ENCODE peak calls at places on chromosomes 7 and 10, in six cellular contexts. One of them, this sample, is unnamed.

GRCh38 chr10:62860946-62861345 is 44.8 kb upstream of the EGR2 start:
- ATAC-seq in upper lobe of right lung: peak
- ATAC-seq in right lobe of liver: no peak
- ATAC-seq in central memory CD8-positive, alpha-beta T cell: no peak
- ATAC-seq in A549: no peak
- ATAC-seq in right cardiac atrium: no peak
- ATAC-seq in this sample: no peak

GRCh38 chr10:114266521-114266920 is 27.5 kb downstream of the VWA2 start:
- ATAC-seq in central memory CD8-positive, alpha-beta T cell: no peak
- ATAC-seq in right cardiac atrium: peak
- ATAC-seq in right lobe of liver: peak
- ATAC-seq in A549: peak
- ATAC-seq in upper lobe of right lung: peak
- ATAC-seq in this sample: no peak

GRCh38 chr7:5183155-5183554 is 6.9 kb upstream of the WIPI2 start:
- ATAC-seq in right lobe of liver: no peak
- ATAC-seq in A549: no peak
- ATAC-seq in upper lobe of right lung: no peak
- ATAC-seq in central memory CD8-positive, alpha-beta T cell: no peak
- ATAC-seq in right cardiac atrium: no peak
- ATAC-seq in this sample: no peak

GRCh38 chr7:157811946-157812345 is 475.1 kb downstream of the DNAJB6 start:
- ATAC-seq in right cardiac atrium: no peak
- ATAC-seq in A549: no peak
- ATAC-seq in central memory CD8-positive, alpha-beta T cell: no peak
- ATAC-seq in right lobe of liver: no peak
- ATAC-seq in upper lobe of right lung: no peak
- ATAC-seq in this sample: no peak

GRCh38 chr7:92634924-92635519 is 44.8 kb upstream of the FAM133B start:
- ATAC-seq in A549: peak
- ATAC-seq in central memory CD8-positive, alpha-beta T cell: no peak
- ATAC-seq in upper lobe of right lung: peak
- ATAC-seq in right lobe of liver: peak
- ATAC-seq in right cardiac atrium: no peak
- ATAC-seq in this sample: peak

GRCh38 chr10:91088300-91089140 is 131.9 kb upstream of the PCGF5 start:
- ATAC-seq in right cardiac atrium: peak
- ATAC-seq in A549: peak
- ATAC-seq in central memory CD8-positive, alpha-beta T cell: no peak
- ATAC-seq in upper lobe of right lung: peak
- ATAC-seq in right lobe of liver: peak
- ATAC-seq in this sample: peak

GRCh38 chr7:43058271-43059066 is 54.0 kb upstream of the HECW1 start:
- ATAC-seq in central memory CD8-positive, alpha-beta T cell: no peak
- ATAC-seq in right cardiac atrium: no peak
- ATAC-seq in A549: no peak
- ATAC-seq in upper lobe of right lung: no peak
- ATAC-seq in right lobe of liver: no peak
- ATAC-seq in this sample: no peak

GRCh38 chr10:5620966-5621365 is 45.4 kb downstream of the ASB13 start:
- ATAC-seq in right cardiac atrium: no peak
- ATAC-seq in central memory CD8-positive, alpha-beta T cell: no peak
- ATAC-seq in upper lobe of right lung: no peak
- ATAC-seq in A549: no peak
- ATAC-seq in right lobe of liver: no peak
- ATAC-seq in this sample: no peak

GRCh38 chr7:17069146-17069545 is 187.4 kb upstream of the AGR3 start:
- ATAC-seq in central memory CD8-positive, alpha-beta T cell: no peak
- ATAC-seq in A549: no peak
- ATAC-seq in right lobe of liver: no peak
- ATAC-seq in right cardiac atrium: no peak
- ATAC-seq in upper lobe of right lung: peak
- ATAC-seq in this sample: peak

GRCh38 chr10:102540023-102540422 is 36.3 kb downstream of the SUFU start:
- ATAC-seq in A549: peak
- ATAC-seq in right lobe of liver: peak
- ATAC-seq in central memory CD8-positive, alpha-beta T cell: no peak
- ATAC-seq in right cardiac atrium: peak
- ATAC-seq in upper lobe of right lung: peak
- ATAC-seq in this sample: peak

GRCh38 chr7:27277628-27278027 is 35.0 kb downstream of the EVX1 start:
- ATAC-seq in upper lobe of right lung: no peak
- ATAC-seq in central memory CD8-positive, alpha-beta T cell: no peak
- ATAC-seq in right lobe of liver: peak
- ATAC-seq in A549: peak
- ATAC-seq in right cardiac atrium: peak
- ATAC-seq in this sample: no peak

GRCh38 chr7:69283421-69283820 is 314.9 kb upstream of the AUTS2 start:
- ATAC-seq in right lobe of liver: no peak
- ATAC-seq in central memory CD8-positive, alpha-beta T cell: no peak
- ATAC-seq in A549: no peak
- ATAC-seq in upper lobe of right lung: no peak
- ATAC-seq in right cardiac atrium: peak
- ATAC-seq in this sample: no peak

GRCh38 chr10:74704629-74705360 is 121.6 kb upstream of the KAT6B start:
- ATAC-seq in A549: no peak
- ATAC-seq in right cardiac atrium: no peak
- ATAC-seq in central memory CD8-positive, alpha-beta T cell: no peak
- ATAC-seq in right lobe of liver: peak
- ATAC-seq in upper lobe of right lung: no peak
- ATAC-seq in this sample: no peak

GRCh38 chr10:47257396-47258120 is 42.4 kb upstream of the GDF10 start:
- ATAC-seq in central memory CD8-positive, alpha-beta T cell: peak
- ATAC-seq in right lobe of liver: peak
- ATAC-seq in upper lobe of right lung: peak
- ATAC-seq in right cardiac atrium: no peak
- ATAC-seq in A549: no peak
- ATAC-seq in this sample: peak

GRCh38 chr10:83657487-83657886 is 481.8 kb upstream of the GHITM start:
- ATAC-seq in central memory CD8-positive, alpha-beta T cell: no peak
- ATAC-seq in right lobe of liver: no peak
- ATAC-seq in right cardiac atrium: peak
- ATAC-seq in upper lobe of right lung: peak
- ATAC-seq in A549: no peak
- ATAC-seq in this sample: no peak

GRCh38 chr7:150465414-150465813 is 15.0 kb downstream of the GIMAP8 start:
- ATAC-seq in upper lobe of right lung: peak
- ATAC-seq in right lobe of liver: no peak
- ATAC-seq in right cardiac atrium: no peak
- ATAC-seq in A549: no peak
- ATAC-seq in central memory CD8-positive, alpha-beta T cell: no peak
- ATAC-seq in this sample: no peak

GRCh38 chr10:98489561-98490481 is 43.1 kb upstream of the HPS1 start:
- ATAC-seq in right cardiac atrium: no peak
- ATAC-seq in upper lobe of right lung: no peak
- ATAC-seq in right lobe of liver: no peak
- ATAC-seq in central memory CD8-positive, alpha-beta T cell: no peak
- ATAC-seq in A549: no peak
- ATAC-seq in this sample: no peak

GRCh38 chr7:99170730-99171074 is 26.8 kb upstream of the SMURF1 start:
- ATAC-seq in right cardiac atrium: no peak
- ATAC-seq in right lobe of liver: peak
- ATAC-seq in upper lobe of right lung: no peak
- ATAC-seq in A549: no peak
- ATAC-seq in central memory CD8-positive, alpha-beta T cell: no peak
- ATAC-seq in this sample: no peak

GRCh38 chr7:30504347-30505173 is at the start of gene GGCT:
- ATAC-seq in A549: peak
- ATAC-seq in upper lobe of right lung: peak
- ATAC-seq in right cardiac atrium: peak
- ATAC-seq in right lobe of liver: peak
- ATAC-seq in central memory CD8-positive, alpha-beta T cell: peak
- ATAC-seq in this sample: peak

GRCh38 chr7:75642810-75643486 is 95.8 kb downstream of the HIP1 start:
- ATAC-seq in central memory CD8-positive, alpha-beta T cell: peak
- ATAC-seq in right lobe of liver: peak
- ATAC-seq in upper lobe of right lung: peak
- ATAC-seq in A549: peak
- ATAC-seq in right cardiac atrium: no peak
- ATAC-seq in this sample: peak

GRCh38 chr7:157477550-157478212 is 140.9 kb downstream of the DNAJB6 start:
- ATAC-seq in right cardiac atrium: no peak
- ATAC-seq in central memory CD8-positive, alpha-beta T cell: no peak
- ATAC-seq in A549: peak
- ATAC-seq in upper lobe of right lung: no peak
- ATAC-seq in right lobe of liver: peak
- ATAC-seq in this sample: no peak

GRCh38 chr7:24882989-24883631 is 96.9 kb downstream of the OSBPL3 start:
- ATAC-seq in right cardiac atrium: peak
- ATAC-seq in upper lobe of right lung: peak
- ATAC-seq in right lobe of liver: no peak
- ATAC-seq in central memory CD8-positive, alpha-beta T cell: no peak
- ATAC-seq in A549: no peak
- ATAC-seq in this sample: peak

GRCh38 chr7:116353614-116354013 is 143.3 kb downstream of the TES start:
- ATAC-seq in right lobe of liver: peak
- ATAC-seq in A549: no peak
- ATAC-seq in central memory CD8-positive, alpha-beta T cell: no peak
- ATAC-seq in right cardiac atrium: peak
- ATAC-seq in upper lobe of right lung: no peak
- ATAC-seq in this sample: no peak

GRCh38 chr7:32500922-32501341 is 5.6 kb downstream of the AVL9 start:
- ATAC-seq in central memory CD8-positive, alpha-beta T cell: no peak
- ATAC-seq in A549: peak
- ATAC-seq in right lobe of liver: no peak
- ATAC-seq in upper lobe of right lung: peak
- ATAC-seq in right cardiac atrium: peak
- ATAC-seq in this sample: peak

GRCh38 chr7:141455686-141456085 is 95.5 kb upstream of the AGK start:
- ATAC-seq in right lobe of liver: no peak
- ATAC-seq in right cardiac atrium: no peak
- ATAC-seq in central memory CD8-positive, alpha-beta T cell: no peak
- ATAC-seq in A549: no peak
- ATAC-seq in upper lobe of right lung: no peak
- ATAC-seq in this sample: no peak

GRCh38 chr10:22959292-22959691 is 31.4 kb downstream of the ARMC3 start:
- ATAC-seq in central memory CD8-positive, alpha-beta T cell: no peak
- ATAC-seq in A549: no peak
- ATAC-seq in right lobe of liver: no peak
- ATAC-seq in right cardiac atrium: no peak
- ATAC-seq in upper lobe of right lung: no peak
- ATAC-seq in this sample: no peak

GRCh38 chr7:30683839-30684238 is 1.6 kb upstream of the CRHR2 start:
- ATAC-seq in right cardiac atrium: no peak
- ATAC-seq in right lobe of liver: no peak
- ATAC-seq in central memory CD8-positive, alpha-beta T cell: no peak
- ATAC-seq in A549: no peak
- ATAC-seq in upper lobe of right lung: no peak
- ATAC-seq in this sample: no peak

GRCh38 chr7:86148501-86148900 is 495.2 kb upstream of the GRM3 start:
- ATAC-seq in right cardiac atrium: no peak
- ATAC-seq in right lobe of liver: no peak
- ATAC-seq in central memory CD8-positive, alpha-beta T cell: no peak
- ATAC-seq in upper lobe of right lung: no peak
- ATAC-seq in A549: no peak
- ATAC-seq in this sample: no peak

GRCh38 chr7:137981175-137981574 is 20.7 kb downstream of the CREB3L2 start:
- ATAC-seq in A549: no peak
- ATAC-seq in right lobe of liver: no peak
- ATAC-seq in upper lobe of right lung: no peak
- ATAC-seq in right cardiac atrium: no peak
- ATAC-seq in central memory CD8-positive, alpha-beta T cell: no peak
- ATAC-seq in this sample: no peak

GRCh38 chr7:79982151-79982770 is 152.4 kb upstream of the GNAI1 start:
- ATAC-seq in upper lobe of right lung: no peak
- ATAC-seq in right lobe of liver: no peak
- ATAC-seq in central memory CD8-positive, alpha-beta T cell: no peak
- ATAC-seq in right cardiac atrium: no peak
- ATAC-seq in A549: peak
- ATAC-seq in this sample: no peak

GRCh38 chr7:47669178-47669878 is 87.4 kb upstream of the TNS3 start:
- ATAC-seq in right cardiac atrium: peak
- ATAC-seq in upper lobe of right lung: peak
- ATAC-seq in A549: peak
- ATAC-seq in central memory CD8-positive, alpha-beta T cell: peak
- ATAC-seq in right lobe of liver: peak
- ATAC-seq in this sample: peak

GRCh38 chr10:95247881-95248583 is 42.8 kb downstream of the PDLIM1 start:
- ATAC-seq in right cardiac atrium: peak
- ATAC-seq in central memory CD8-positive, alpha-beta T cell: no peak
- ATAC-seq in right lobe of liver: no peak
- ATAC-seq in A549: peak
- ATAC-seq in upper lobe of right lung: no peak
- ATAC-seq in this sample: no peak

GRCh38 chr10:116139886-116140285 is 133.1 kb downstream of the GFRA1 start:
- ATAC-seq in upper lobe of right lung: no peak
- ATAC-seq in central memory CD8-positive, alpha-beta T cell: no peak
- ATAC-seq in right cardiac atrium: no peak
- ATAC-seq in right lobe of liver: no peak
- ATAC-seq in A549: no peak
- ATAC-seq in this sample: no peak